ENCODE peak calls at places on chromosomes 13 and 19, in nine cellular contexts. One of them, this sample, is unnamed.

GRCh38 chr19:4575978-4576933 is 16.8 kb upstream of the SEMA6B start:
- DNase-seq in ovary: peak; percentile 51
- DNase-seq in HCT116: no peak
- DNase-seq in breast epithelium: peak; percentile 66
- DNase-seq in Peyer's patch: peak; percentile 61
- DNase-seq in uterus: peak; percentile 54
- DNase-seq in esophagus squamous epithelium: no peak
- DNase-seq in IMR-90: peak; percentile 27
- DNase-seq in sigmoid colon: peak; percentile 76
- DNase-seq in this sample: peak; percentile 78

GRCh38 chr19:850979-851335 is 1.1 kb upstream of the ELANE start:
- DNase-seq in ovary: no peak
- DNase-seq in HCT116: no peak
- DNase-seq in breast epithelium: no peak
- DNase-seq in Peyer's patch: no peak
- DNase-seq in uterus: no peak
- DNase-seq in esophagus squamous epithelium: no peak
- DNase-seq in IMR-90: no peak
- DNase-seq in sigmoid colon: no peak
- DNase-seq in this sample: no peak

GRCh38 chr19:11191273-11191755 is 6.0 kb downstream of the KANK2 start:
- DNase-seq in ovary: peak; percentile 54
- DNase-seq in HCT116: no peak
- DNase-seq in breast epithelium: no peak
- DNase-seq in Peyer's patch: no peak
- DNase-seq in uterus: peak; percentile 78
- DNase-seq in esophagus squamous epithelium: no peak
- DNase-seq in IMR-90: peak; percentile 63
- DNase-seq in sigmoid colon: peak; percentile 91
- DNase-seq in this sample: peak; percentile 57

GRCh38 chr19:4866595-4867424 is 657 bp downstream of the PLIN3 start:
- DNase-seq in ovary: peak; percentile 73
- DNase-seq in HCT116: no peak
- DNase-seq in breast epithelium: peak; percentile 67
- DNase-seq in Peyer's patch: peak; percentile 78
- DNase-seq in uterus: peak; percentile 61
- DNase-seq in esophagus squamous epithelium: no peak
- DNase-seq in IMR-90: peak; percentile 28
- DNase-seq in sigmoid colon: peak; percentile 81
- DNase-seq in this sample: peak; percentile 48

GRCh38 chr13:79870766-79871165 is 389.8 kb downstream of the NDFIP2 start:
- DNase-seq in ovary: no peak
- DNase-seq in HCT116: no peak
- DNase-seq in breast epithelium: no peak
- DNase-seq in Peyer's patch: no peak
- DNase-seq in uterus: no peak
- DNase-seq in esophagus squamous epithelium: no peak
- DNase-seq in IMR-90: peak; percentile 64
- DNase-seq in sigmoid colon: no peak
- DNase-seq in this sample: no peak

GRCh38 chr13:44148159-44148929 is 225.3 kb upstream of the SERP2 start:
- DNase-seq in ovary: no peak
- DNase-seq in HCT116: no peak
- DNase-seq in breast epithelium: no peak
- DNase-seq in Peyer's patch: no peak
- DNase-seq in uterus: no peak
- DNase-seq in esophagus squamous epithelium: no peak
- DNase-seq in IMR-90: peak; percentile 20
- DNase-seq in sigmoid colon: no peak
- DNase-seq in this sample: no peak

GRCh38 chr13:30593001-30593400 is 24.7 kb upstream of the USPL1 start:
- DNase-seq in ovary: no peak
- DNase-seq in HCT116: no peak
- DNase-seq in breast epithelium: no peak
- DNase-seq in Peyer's patch: no peak
- DNase-seq in uterus: no peak
- DNase-seq in esophagus squamous epithelium: no peak
- DNase-seq in IMR-90: no peak
- DNase-seq in sigmoid colon: no peak
- DNase-seq in this sample: no peak

GRCh38 chr13:50123002-50123401 is 107.8 kb downstream of the KCNRG start:
- DNase-seq in ovary: no peak
- DNase-seq in HCT116: no peak
- DNase-seq in breast epithelium: no peak
- DNase-seq in Peyer's patch: no peak
- DNase-seq in uterus: no peak
- DNase-seq in esophagus squamous epithelium: no peak
- DNase-seq in IMR-90: no peak
- DNase-seq in sigmoid colon: no peak
- DNase-seq in this sample: no peak

GRCh38 chr13:28754698-28755545 is 36.2 kb upstream of the SLC46A3 start:
- DNase-seq in ovary: no peak
- DNase-seq in HCT116: peak; percentile 19
- DNase-seq in breast epithelium: no peak
- DNase-seq in Peyer's patch: no peak
- DNase-seq in uterus: peak; percentile 43
- DNase-seq in esophagus squamous epithelium: no peak
- DNase-seq in IMR-90: peak; percentile 13
- DNase-seq in sigmoid colon: no peak
- DNase-seq in this sample: no peak
- H3K4me3 ChIP-seq in ovary: no peak overlapping the region
- H3K4me3 ChIP-seq in HCT116: no peak overlapping the region
- H3K4me3 ChIP-seq in breast epithelium: peak overlapping the region; percentile 44
- H3K4me3 ChIP-seq in Peyer's patch: no peak overlapping the region
- H3K4me3 ChIP-seq in uterus: no peak overlapping the region
- H3K4me3 ChIP-seq in esophagus squamous epithelium: peak overlapping the region; percentile 20
- H3K4me3 ChIP-seq in IMR-90: no peak overlapping the region
- H3K4me3 ChIP-seq in sigmoid colon: peak overlapping the region; percentile 34
- H3K4me3 ChIP-seq in this sample: peak overlapping the region; percentile 34

DNA sequence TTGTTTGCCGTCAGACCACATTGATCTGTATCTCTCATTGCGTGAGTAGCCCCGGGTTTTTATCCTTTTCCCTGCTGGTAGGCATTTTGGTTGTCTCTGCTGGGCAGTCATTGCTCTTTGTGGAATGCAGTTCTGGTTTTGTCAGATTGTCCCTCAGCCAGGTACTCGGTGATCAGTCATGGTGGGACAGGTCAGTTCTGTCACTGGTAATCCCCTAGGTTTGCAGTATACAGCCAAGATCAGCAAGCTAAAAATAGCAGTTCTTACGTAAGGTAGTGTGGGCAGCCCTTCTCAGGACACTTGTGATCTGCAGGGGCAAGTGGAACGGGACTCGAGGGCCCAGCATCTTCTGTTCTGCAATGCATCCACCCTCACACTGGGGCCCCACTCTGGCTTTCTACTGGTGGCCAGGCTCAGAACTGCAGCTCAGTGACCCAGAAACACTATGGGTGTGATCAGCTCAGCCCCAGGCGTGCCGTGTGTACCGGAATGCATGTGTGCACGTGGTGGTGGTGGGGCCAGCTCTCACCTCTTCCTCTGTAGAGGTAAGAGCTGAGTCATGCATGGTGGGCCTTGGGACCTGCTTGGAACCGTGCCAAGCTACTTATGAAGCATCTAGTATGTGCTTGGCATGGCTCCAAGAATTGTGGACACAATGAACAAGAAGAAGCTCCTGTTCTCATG is 6.3 kb downstream of the PLEKHF1 start:
- DNase-seq in ovary: no peak
- DNase-seq in HCT116: no peak
- DNase-seq in breast epithelium: peak; percentile 74
- DNase-seq in Peyer's patch: peak; percentile 89
- DNase-seq in uterus: peak; percentile 57
- DNase-seq in esophagus squamous epithelium: peak; percentile 50
- DNase-seq in IMR-90: no peak
- DNase-seq in sigmoid colon: peak; percentile 72
- DNase-seq in this sample: no peak
- TF ChIP-seq POLR2A in ovary: no peak
- TF ChIP-seq POLR2A in HCT116: no peak
- TF ChIP-seq POLR2A in breast epithelium: no peak
- TF ChIP-seq POLR2A in Peyer's patch: no peak
- TF ChIP-seq POLR2A in uterus: no peak
- TF ChIP-seq POLR2A in esophagus squamous epithelium: no peak
- TF ChIP-seq POLR2A in IMR-90: no peak
- TF ChIP-seq POLR2A in sigmoid colon: no peak
- TF ChIP-seq POLR2A in this sample: no peak

GRCh38 chr19:15922021-15922420 is 12.3 kb downstream of the CYP4F11 start:
- DNase-seq in ovary: no peak
- DNase-seq in HCT116: no peak
- DNase-seq in breast epithelium: no peak
- DNase-seq in Peyer's patch: no peak
- DNase-seq in uterus: no peak
- DNase-seq in esophagus squamous epithelium: no peak
- DNase-seq in IMR-90: no peak
- DNase-seq in sigmoid colon: no peak
- DNase-seq in this sample: no peak

GRCh38 chr19:15915109-15915508 is 17.2 kb upstream of the CYP4F2 start:
- DNase-seq in ovary: no peak
- DNase-seq in HCT116: no peak
- DNase-seq in breast epithelium: no peak
- DNase-seq in Peyer's patch: no peak
- DNase-seq in uterus: no peak
- DNase-seq in esophagus squamous epithelium: no peak
- DNase-seq in IMR-90: no peak
- DNase-seq in sigmoid colon: no peak
- DNase-seq in this sample: no peak

GRCh38 chr19:15923702-15924101 is 10.6 kb downstream of the CYP4F11 start:
- DNase-seq in ovary: no peak
- DNase-seq in HCT116: no peak
- DNase-seq in breast epithelium: no peak
- DNase-seq in Peyer's patch: no peak
- DNase-seq in uterus: no peak
- DNase-seq in esophagus squamous epithelium: no peak
- DNase-seq in IMR-90: no peak
- DNase-seq in sigmoid colon: no peak
- DNase-seq in this sample: no peak

GRCh38 chr19:15913830-15914229 is 16.0 kb upstream of the CYP4F2 start:
- DNase-seq in ovary: no peak
- DNase-seq in HCT116: no peak
- DNase-seq in breast epithelium: no peak
- DNase-seq in Peyer's patch: no peak
- DNase-seq in uterus: no peak
- DNase-seq in esophagus squamous epithelium: no peak
- DNase-seq in IMR-90: no peak
- DNase-seq in sigmoid colon: no peak
- DNase-seq in this sample: no peak

GRCh38 chr19:15919243-15919642 is 15.1 kb downstream of the CYP4F11 start:
- DNase-seq in ovary: no peak
- DNase-seq in HCT116: no peak
- DNase-seq in breast epithelium: no peak
- DNase-seq in Peyer's patch: no peak
- DNase-seq in uterus: no peak
- DNase-seq in esophagus squamous epithelium: no peak
- DNase-seq in IMR-90: no peak
- DNase-seq in sigmoid colon: no peak
- DNase-seq in this sample: no peak
- H3K9me3 ChIP-seq in ovary: no peaks in the 10 kb centered on the region
- H3K9me3 ChIP-seq in HCT116: no peaks in the 10 kb centered on the region
- H3K9me3 ChIP-seq in breast epithelium: peaks cover 13% of the 10 kb centered on the region
- H3K9me3 ChIP-seq in Peyer's patch: no peaks in the 10 kb centered on the region
- H3K9me3 ChIP-seq in uterus: no peaks in the 10 kb centered on the region
- H3K9me3 ChIP-seq in esophagus squamous epithelium: no peaks in the 10 kb centered on the region
- H3K9me3 ChIP-seq in IMR-90: peaks cover 5% of the 10 kb centered on the region
- H3K9me3 ChIP-seq in sigmoid colon: peaks cover 5% of the 10 kb centered on the region
- H3K9me3 ChIP-seq in this sample: peaks cover 14% of the 10 kb centered on the region

GRCh38 chr13:67232384-67232783 is 2.2 kb upstream of the PCDH9 start:
- DNase-seq in ovary: no peak
- DNase-seq in HCT116: no peak
- DNase-seq in breast epithelium: no peak
- DNase-seq in Peyer's patch: no peak
- DNase-seq in uterus: no peak
- DNase-seq in esophagus squamous epithelium: no peak
- DNase-seq in IMR-90: no peak
- DNase-seq in sigmoid colon: no peak
- DNase-seq in this sample: no peak
- H3K4me3 ChIP-seq in ovary: no peak overlapping the region
- H3K4me3 ChIP-seq in HCT116: no peak overlapping the region
- H3K4me3 ChIP-seq in breast epithelium: no peak overlapping the region
- H3K4me3 ChIP-seq in Peyer's patch: no peak overlapping the region
- H3K4me3 ChIP-seq in uterus: no peak overlapping the region
- H3K4me3 ChIP-seq in esophagus squamous epithelium: no peak overlapping the region
- H3K4me3 ChIP-seq in IMR-90: no peak overlapping the region
- H3K4me3 ChIP-seq in sigmoid colon: peak overlapping the region; percentile 84
- H3K4me3 ChIP-seq in this sample: no peak overlapping the region

DNA sequence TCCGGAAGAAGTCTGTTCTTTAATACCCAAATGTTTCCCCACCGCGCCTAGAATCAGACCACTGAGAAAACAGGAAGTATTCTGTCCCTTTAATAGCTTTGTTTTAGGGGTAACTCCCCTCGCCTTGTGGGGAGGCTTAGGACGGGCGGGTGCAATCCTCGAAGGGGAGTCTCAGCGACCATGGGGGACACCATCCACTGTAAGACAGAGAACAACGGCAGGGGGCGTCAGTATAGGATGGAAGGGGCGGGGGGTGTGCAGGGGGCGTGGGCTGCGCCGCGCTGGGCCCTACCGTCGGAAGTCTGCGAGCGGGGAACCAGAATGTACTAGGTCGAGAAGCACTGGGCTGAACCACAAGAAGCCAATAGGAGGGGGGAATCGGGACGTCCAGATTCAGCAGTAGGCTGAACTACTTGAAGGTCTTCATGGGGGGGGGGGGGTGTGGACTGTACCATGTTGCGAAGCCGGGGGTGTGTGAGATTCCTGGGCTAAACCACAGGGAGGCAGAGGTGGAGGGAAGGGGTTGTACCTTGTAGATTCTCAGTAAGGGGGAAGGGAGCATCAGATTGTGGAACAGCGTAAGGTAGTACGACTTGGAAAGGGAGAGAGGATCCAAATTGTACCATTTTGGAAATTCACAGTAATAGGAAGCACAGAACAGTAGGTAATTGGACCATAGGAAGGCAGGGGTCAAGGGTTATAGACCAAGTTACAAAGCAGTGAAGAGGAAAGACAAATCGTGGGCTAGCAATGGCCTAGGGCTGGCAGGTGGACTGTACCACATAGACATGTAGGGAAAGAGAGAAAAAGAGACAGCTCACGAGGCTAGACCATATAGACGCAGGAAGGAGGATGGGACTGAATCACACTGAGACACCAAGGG is 1.0 kb upstream of the DBP start:
- DNase-seq in ovary: peak; percentile 89
- DNase-seq in HCT116: peak; percentile 98
- DNase-seq in breast epithelium: peak; percentile 83
- DNase-seq in Peyer's patch: peak; percentile 78
- DNase-seq in uterus: peak; percentile 92
- DNase-seq in esophagus squamous epithelium: peak; percentile 76
- DNase-seq in IMR-90: peak; percentile 96
- DNase-seq in sigmoid colon: peak; percentile 96
- DNase-seq in this sample: peak; percentile 81
- TF ChIP-seq POLR2A in ovary: peak; percentile 61
- TF ChIP-seq POLR2A in HCT116: peak; percentile 51
- TF ChIP-seq POLR2A in breast epithelium: peak; percentile 28
- TF ChIP-seq POLR2A in Peyer's patch: peak; percentile 52
- TF ChIP-seq POLR2A in uterus: no peak
- TF ChIP-seq POLR2A in esophagus squamous epithelium: no peak
- TF ChIP-seq POLR2A in IMR-90: no peak
- TF ChIP-seq POLR2A in sigmoid colon: peak; percentile 53
- TF ChIP-seq POLR2A in this sample: peak; percentile 12

GRCh38 chr19:53634768-53635167 is 3.0 kb downstream of the DPRX start:
- DNase-seq in ovary: no peak
- DNase-seq in HCT116: no peak
- DNase-seq in breast epithelium: no peak
- DNase-seq in Peyer's patch: no peak
- DNase-seq in uterus: no peak
- DNase-seq in esophagus squamous epithelium: no peak
- DNase-seq in IMR-90: no peak
- DNase-seq in sigmoid colon: no peak
- DNase-seq in this sample: no peak
- H3K9me3 ChIP-seq in ovary: no peaks in the 10 kb centered on the region
- H3K9me3 ChIP-seq in HCT116: no peaks in the 10 kb centered on the region
- H3K9me3 ChIP-seq in breast epithelium: no peaks in the 10 kb centered on the region
- H3K9me3 ChIP-seq in Peyer's patch: no peaks in the 10 kb centered on the region
- H3K9me3 ChIP-seq in uterus: no peaks in the 10 kb centered on the region
- H3K9me3 ChIP-seq in esophagus squamous epithelium: no peaks in the 10 kb centered on the region
- H3K9me3 ChIP-seq in IMR-90: peaks cover 37% of the 10 kb centered on the region
- H3K9me3 ChIP-seq in sigmoid colon: no peaks in the 10 kb centered on the region
- H3K9me3 ChIP-seq in this sample: no peaks in the 10 kb centered on the region

This sample was measured in tibial nerve.